ENCODE peak calls at places on chromosomes 13 and 19, in nine cellular contexts. R, W, A, J, B, I, Q, G and Z are unnamed samples.

GRCh38 chr13:31046711-31047279 is 114.3 kb downstream of the TEX26 start:
- DNase-seq in B (no peak), I (no peak), W (peak), Q (peak), G (peak), R (peak), J (no peak), A (no peak), Z (no peak)

GRCh38 chr19:49064029-49064629 is 489 bp downstream of the NTF4 start:
- DNase-seq in R (no peak), Q (no peak), I (no peak), A (no peak), B (no peak), G (no peak), J (no peak), W (no peak), Z (peak)

GRCh38 chr19:18541258-18541991 is 1.9 kb downstream of the FKBP8 start:
- DNase-seq in W (no peak), R (no peak), B (no peak), G (no peak), A (no peak), J (no peak), I (peak), Q (no peak), Z (peak)

GRCh38 chr13:94595006-94595942 is 678 bp downstream of the TGDS start:
- DNase-seq in R (peak), A (peak), I (no peak), W (no peak), B (no peak), Q (no peak), J (no peak), G (peak), Z (no peak)

GRCh38 chr19:4866595-4867424 is 657 bp downstream of the PLIN3 start:
- DNase-seq in B (peak), Q (peak), I (peak), R (peak), W (peak), J (peak), G (peak), A (peak), Z (no peak)

GRCh38 chr19:4369888-4370260 is 26.5 kb downstream of the MPND start:
- DNase-seq in G (peak), I (no peak), R (peak), W (peak), B (no peak), Q (no peak), J (peak), A (peak), Z (no peak)

GRCh38 chr13:110509478-110509926 is 52.0 kb downstream of the RAB20 start:
- DNase-seq in A (no peak), W (no peak), R (no peak), G (no peak), I (no peak), J (no peak), Q (no peak), B (no peak), Z (no peak)

GRCh38 chr19:13149628-13150186 is 468 bp downstream of the STX10 start:
- DNase-seq in Q (peak), A (peak), I (peak), B (no peak), G (no peak), J (peak), W (peak), R (peak), Z (no peak)

GRCh38 chr19:720691-721160 is 12.0 kb downstream of the PALM start:
- DNase-seq in I (no peak), J (no peak), A (no peak), W (peak), G (no peak), B (no peak), R (no peak), Q (no peak), Z (no peak)

GRCh38 chr13:28121224-28121623 is 17.1 kb upstream of the PAN3 start:
- DNase-seq in J (no peak), R (no peak), Q (no peak), I (no peak), W (no peak), A (no peak), G (no peak), B (no peak), Z (no peak)

GRCh38 chr19:40718774-40719391 is 2.0 kb downstream of the ITPKC start:
- DNase-seq in J (peak), Q (peak), R (peak), I (peak), G (peak), A (peak), B (peak), W (peak), Z (no peak)

GRCh38 chr13:25200783-25201182 is 28.7 kb upstream of the AMER2 start:
- DNase-seq in W (no peak), A (no peak), B (no peak), R (peak), G (no peak), J (no peak), Q (no peak), I (no peak), Z (no peak)

GRCh38 chr13:43786766-43787517 is at the start of gene ENOX1:
- DNase-seq in Q (peak), A (peak), R (peak), I (peak), G (peak), B (peak), W (peak), J (peak), Z (peak)

GRCh38 chr13:36819811-36820140 is 754 bp downstream of the RFXAP start:
- DNase-seq in I (no peak), Q (no peak), W (no peak), G (no peak), A (no peak), J (no peak), B (no peak), R (peak), Z (no peak)

GRCh38 chr13:46314587-46314986 is 72.5 kb downstream of the RUBCNL start:
- DNase-seq in Q (no peak), W (no peak), I (no peak), A (no peak), J (no peak), R (no peak), B (no peak), G (no peak), Z (no peak)

GRCh38 chr19:15444505-15445226 is 5.1 kb downstream of the WIZ start:
- DNase-seq in R (no peak), W (no peak), A (no peak), J (no peak), I (no peak), G (no peak), B (no peak), Q (no peak), Z (no peak)

GRCh38 chr19:15445227-15445605 is 4.5 kb downstream of the WIZ start:
- DNase-seq in A (no peak), G (no peak), W (no peak), R (no peak), Q (no peak), I (no peak), B (no peak), J (no peak), Z (no peak)

GRCh38 chr19:15442142-15442920 is 7.4 kb downstream of the WIZ start:
- DNase-seq in A (no peak), Q (no peak), B (no peak), G (no peak), R (no peak), W (no peak), I (no peak), J (no peak), Z (no peak)

GRCh38 chr19:15443325-15443724 is 6.4 kb downstream of the WIZ start:
- DNase-seq in J (no peak), A (no peak), Q (no peak), R (no peak), I (no peak), W (no peak), B (no peak), G (no peak), Z (no peak)

GRCh38 chr19:15443838-15444237 is 5.9 kb downstream of the WIZ start:
- DNase-seq in G (no peak), I (no peak), B (no peak), W (no peak), A (no peak), R (no peak), J (no peak), Q (peak), Z (no peak)
- TF ChIP-seq CTCF in G (no peak), I (no peak), B (no peak), W (no peak), A (no peak), R (no peak), J (no peak), Q (no peak), Z (no peak)

GRCh38 chr13:98565726-98566577 is 11.0 kb downstream of the STK24 start:
- DNase-seq in B (peak), Q (peak), G (peak), I (no peak), W (no peak), R (no peak), J (no peak), A (peak), Z (no peak)
- TF ChIP-seq CTCF in B (no peak), Q (peak), G (no peak), I (no peak), W (no peak), R (no peak), J (no peak), A (no peak), Z (no peak)

DNA sequence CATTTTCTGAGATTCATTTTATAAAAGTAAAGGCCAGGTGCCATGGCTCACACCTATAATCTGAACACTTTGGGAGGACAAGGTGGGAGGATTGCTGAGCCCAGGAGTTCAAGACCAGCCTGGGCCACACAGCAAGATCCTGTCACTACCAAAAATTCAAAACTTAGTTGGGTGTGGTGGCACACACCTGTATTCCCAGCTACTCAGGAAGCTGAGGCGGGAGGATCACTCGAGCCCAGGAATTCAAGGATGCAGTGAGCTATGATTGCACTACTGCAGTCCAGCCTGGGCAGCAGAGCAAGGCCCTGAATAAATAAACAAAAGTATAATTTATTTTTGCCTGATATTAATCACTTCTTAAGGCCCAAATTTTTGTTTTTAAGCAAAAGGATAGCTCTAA is 40.5 kb downstream of the DHRS12 start:
- DNase-seq in J (no peak), B (no peak), I (no peak), A (no peak), R (no peak), W (no peak), G (no peak), Q (no peak), Z (no peak)
- TF ChIP-seq CTCF in J (no peak), B (no peak), I (no peak), A (no peak), R (no peak), W (no peak), G (no peak), Q (no peak), Z (no peak)

GRCh38 chr13:59547950-59548349 is 615.8 kb downstream of the DIAPH3 start:
- DNase-seq in W (no peak), J (no peak), A (no peak), R (no peak), G (no peak), I (no peak), B (no peak), Q (no peak), Z (no peak)
- TF ChIP-seq CTCF in W (no peak), J (no peak), A (no peak), R (peak), G (no peak), I (no peak), B (no peak), Q (no peak), Z (no peak)

GRCh38 chr19:51398096-51398704 is 7.8 kb upstream of the C19orf84 start:
- DNase-seq in R (peak), G (no peak), W (no peak), J (no peak), I (peak), B (no peak), A (no peak), Q (no peak), Z (peak)

GRCh38 chr19:51396175-51396574 is 5.8 kb upstream of the C19orf84 start:
- DNase-seq in W (no peak), R (no peak), A (no peak), I (no peak), J (no peak), B (no peak), Q (no peak), G (no peak), Z (no peak)

GRCh38 chr19:51391073-51391611 is 751 bp upstream of the C19orf84 start:
- DNase-seq in J (no peak), R (no peak), B (no peak), G (no peak), W (no peak), I (no peak), A (no peak), Q (no peak), Z (no peak)

GRCh38 chr19:51389143-51389542 is 1.2 kb downstream of the C19orf84 start:
- DNase-seq in A (no peak), Q (no peak), G (no peak), R (no peak), B (no peak), J (no peak), W (no peak), I (no peak), Z (no peak)

DNA sequence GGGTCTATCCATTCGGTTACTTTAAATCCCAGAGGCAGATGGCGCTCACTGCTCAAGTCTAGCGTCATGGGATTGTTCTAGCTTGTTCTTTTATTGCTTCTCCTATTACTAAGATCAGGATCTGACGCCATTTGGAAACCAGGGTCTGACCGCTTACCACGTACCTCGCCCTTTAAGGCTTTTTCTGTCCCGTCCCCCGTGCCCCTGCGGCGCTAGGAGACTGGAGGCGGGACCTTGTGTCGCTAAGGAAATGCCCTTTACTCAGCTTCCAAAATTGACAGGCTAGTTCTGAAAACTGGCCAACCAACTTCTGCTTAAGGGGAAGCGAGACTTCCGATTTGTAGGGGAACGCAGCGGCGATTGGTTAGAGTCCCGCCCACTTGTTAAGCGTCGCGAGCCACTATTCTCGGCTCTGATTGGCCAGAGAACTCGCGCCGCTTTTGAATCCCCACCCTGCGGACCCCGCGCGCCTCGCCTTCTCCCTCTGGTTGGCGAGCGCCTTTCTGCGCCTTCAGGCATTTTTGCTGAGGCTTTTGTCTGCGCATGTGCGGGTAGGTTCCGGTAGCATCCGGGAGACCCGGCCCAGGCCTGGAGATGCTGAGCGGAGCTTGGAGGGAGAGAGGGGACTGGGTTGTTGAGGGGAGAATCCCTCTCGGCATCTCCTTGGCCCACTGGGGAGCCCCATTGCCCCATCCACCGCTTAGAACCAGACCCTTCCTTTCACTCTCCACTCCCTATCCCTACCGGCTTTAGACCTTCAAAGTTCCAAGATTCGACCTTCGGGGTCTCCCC is 3.9 kb upstream of the C19orf84 start:
- DNase-seq in J (peak), G (peak), A (peak), B (peak), Q (peak), I (peak), R (peak), W (peak), Z (peak)
- TF ChIP-seq CTCF in J (no peak), G (no peak), A (no peak), B (no peak), Q (no peak), I (no peak), R (peak), W (no peak), Z (peak)